ENCODE peak calls at places on chromosomes 13 and 19, in eight cellular contexts. B, H, K, W, C, Z, L and V are unnamed samples.

GRCh38 chr13:52411629-52412028 is 5.7 kb upstream of the THSD1 start:
- DNase-seq in B (no peak), H (no peak), K (peak), W (no peak), C (peak), Z (no peak), L (no peak), V (no peak)

GRCh38 chr13:98332691-98333090 is 155.6 kb upstream of the RNF113B start:
- DNase-seq in B (no peak), H (no peak), K (no peak), W (no peak), C (no peak), Z (no peak), L (no peak), V (no peak)

GRCh38 chr19:5826531-5827341 is 12.8 kb downstream of the FUT6 start:
- DNase-seq in B (peak), H (no peak), K (no peak), W (peak), C (peak), Z (no peak), L (peak), V (no peak)

GRCh38 chr13:35475960-35476943 is at the start of gene MAB21L1:
- DNase-seq in B (peak), H (no peak), K (no peak), W (peak), C (peak), Z (no peak), L (no peak), V (no peak)

GRCh38 chr13:73939071-73939380 is 195.2 kb downstream of the KLF12 start:
- DNase-seq in B (no peak), H (no peak), K (no peak), W (no peak), C (no peak), Z (no peak), L (no peak), V (no peak)

GRCh38 chr13:22690756-22691155 is 490.0 kb upstream of the SGCG start:
- DNase-seq in B (no peak), H (no peak), K (no peak), W (no peak), C (no peak), Z (no peak), L (no peak), V (no peak)

GRCh38 chr13:44810067-44810840 is 179.0 kb downstream of the NUFIP1 start:
- DNase-seq in B (no peak), H (no peak), K (no peak), W (peak), C (no peak), Z (no peak), L (no peak), V (no peak)

GRCh38 chr13:79290595-79291244 is 115.3 kb downstream of the RBM26 start:
- DNase-seq in B (no peak), H (no peak), K (no peak), W (no peak), C (no peak), Z (no peak), L (no peak), V (no peak)

GRCh38 chr13:48437381-48437780 is 24.5 kb upstream of the LPAR6 start:
- DNase-seq in B (no peak), H (no peak), K (no peak), W (no peak), C (peak), Z (no peak), L (peak), V (no peak)

GRCh38 chr13:100209857-100210580 is 121.1 kb downstream of the PCCA start:
- DNase-seq in B (no peak), H (no peak), K (no peak), W (no peak), C (peak), Z (no peak), L (no peak), V (no peak)

GRCh38 chr19:54424660-54425381 is 9.6 kb downstream of the TTYH1 start:
- DNase-seq in B (no peak), H (no peak), K (no peak), W (no peak), C (no peak), Z (no peak), L (no peak), V (no peak)

GRCh38 chr13:78595819-78596700 is 7.3 kb downstream of the POU4F1 start:
- DNase-seq in B (peak), H (no peak), K (no peak), W (no peak), C (peak), Z (no peak), L (no peak), V (no peak)

GRCh38 chr19:45075215-45076028 is 856 bp downstream of the ZNF296 start:
- DNase-seq in B (peak), H (peak), K (no peak), W (peak), C (peak), Z (no peak), L (no peak), V (no peak)

GRCh38 chr19:51772977-51773376 is 12.0 kb downstream of the FPR2 start:
- DNase-seq in B (peak), H (no peak), K (no peak), W (no peak), C (no peak), Z (no peak), L (no peak), V (no peak)

GRCh38 chr19:54462072-54462712 is 1.4 kb downstream of the LENG9 start:
- DNase-seq in B (peak), H (no peak), K (no peak), W (no peak), C (no peak), Z (no peak), L (peak), V (no peak)

GRCh38 chr19:58497634-58498170 is 14.1 kb downstream of the SLC27A5 start:
- DNase-seq in B (no peak), H (no peak), K (no peak), W (no peak), C (no peak), Z (no peak), L (no peak), V (no peak)

GRCh38 chr19:14554382-14554812 is 17.5 kb downstream of the NDUFB7 start:
- DNase-seq in B (no peak), H (no peak), K (no peak), W (peak), C (no peak), Z (no peak), L (no peak), V (no peak)

GRCh38 chr13:48853381-48854102 is 122.2 kb upstream of the FNDC3A start:
- DNase-seq in B (peak), H (no peak), K (no peak), W (no peak), C (peak), Z (no peak), L (no peak), V (peak)